ENCODE peak calls at places on chromosomes 11 and 22, in four cellular contexts. A, U, S and I are unnamed samples.

GRCh38 chr22:46528121-46528610 is 9.3 kb downstream of the CELSR1 start:
- DNase-seq in A (no peak), S (no peak), U (peak), I (no peak)

GRCh38 chr11:20048707-20049106 is 111.6 kb downstream of the DBX1 start:
- DNase-seq in A (no peak), S (no peak), U (no peak), I (no peak)

GRCh38 chr11:47215366-47215925 is 672 bp downstream of the DDB2 start:
- DNase-seq in U (peak), S (no peak), A (no peak), I (no peak)

GRCh38 chr22:39895682-39896081 is 2.1 kb upstream of the ENTHD1 start:
- DNase-seq in U (no peak), A (no peak), S (no peak), I (no peak)

GRCh38 chr22:27949421-27949820 is 30.4 kb upstream of the PITPNB start:
- DNase-seq in U (no peak), A (no peak), S (no peak), I (no peak)

GRCh38 chr11:89437317-89437716 is 53.9 kb downstream of the NOX4 start:
- DNase-seq in S (no peak), A (no peak), U (no peak), I (no peak)

GRCh38 chr11:69874178-69874983 is 55.2 kb upstream of the FGF3 start:
- DNase-seq in U (no peak), S (no peak), A (no peak), I (no peak)

GRCh38 chr11:60841797-60842687 is at the start of gene CCDC86:
- DNase-seq in S (peak), A (peak), U (peak), I (peak)

GRCh38 chr11:70799386-70799785 is 401.1 kb downstream of the CTTN start:
- DNase-seq in S (no peak), U (peak), A (no peak), I (no peak)

GRCh38 chr11:27171391-27171790 is 130.8 kb downstream of the BBOX1 start:
- DNase-seq in U (no peak), A (no peak), S (no peak), I (no peak)

GRCh38 chr22:37633082-37633692 is 6.3 kb upstream of the SH3BP1 start:
- DNase-seq in U (no peak), A (no peak), S (no peak), I (no peak)

GRCh38 chr22:37279469-37279868 is 2.8 kb upstream of the CYTH4 start:
- DNase-seq in U (no peak), A (no peak), S (no peak), I (no peak)

GRCh38 chr11:11171285-11171684 is 181.8 kb downstream of the CSNK2A3 start:
- DNase-seq in A (no peak), U (no peak), S (no peak), I (no peak)

GRCh38 chr11:986270-986951 is 50.1 kb downstream of the MUC6 start:
- DNase-seq in A (no peak), U (no peak), S (no peak), I (no peak)

GRCh38 chr11:10908215-10908990 is 50.5 kb upstream of the ZBED5 start:
- DNase-seq in A (peak), U (peak), S (peak), I (no peak)

GRCh38 chr11:16925495-16926065 is 88.6 kb downstream of the PLEKHA7 start:
- DNase-seq in U (peak), A (no peak), S (peak), I (peak)

GRCh38 chr22:37259540-37260029 is 15.5 kb upstream of the RAC2 start:
- DNase-seq in U (peak), A (no peak), S (no peak), I (no peak)

GRCh38 chr22:28408702-28409101 is 270.9 kb downstream of the TTC28 start:
- DNase-seq in A (no peak), U (peak), S (no peak), I (no peak)

GRCh38 chr11:44979536-44980399 is 29.1 kb upstream of the TP53I11 start:
- DNase-seq in S (no peak), U (no peak), A (no peak), I (peak)

GRCh38 chr22:50479686-50480085 is 1.7 kb upstream of the ADM2 start:
- DNase-seq in S (no peak), U (no peak), A (no peak), I (no peak)

GRCh38 chr11:126307706-126308105 is 3.8 kb downstream of the DCPS start:
- DNase-seq in A (no peak), S (no peak), U (peak), I (no peak)

GRCh38 chr11:84780689-84781293 is 846.4 kb downstream of the DLG2 start:
- DNase-seq in U (peak), S (no peak), A (no peak), I (no peak)

GRCh38 chr11:121153472-121153871 is 52.4 kb downstream of the TECTA start:
- DNase-seq in U (no peak), A (no peak), S (no peak), I (no peak)

GRCh38 chr11:96215826-96216225 is 127.2 kb downstream of the MAML2 start:
- DNase-seq in A (no peak), U (no peak), S (no peak), I (no peak)

GRCh38 chr22:50012201-50013181 is at the start of gene IL17REL:
- DNase-seq in U (peak), A (no peak), S (no peak), I (no peak)

GRCh38 chr11:83827940-83828554 is 541.9 kb upstream of the CCDC90B start:
- DNase-seq in S (no peak), U (peak), A (no peak), I (no peak)

GRCh38 chr22:22488736-22489135 is 19.8 kb downstream of the ZNF280B start:
- DNase-seq in S (no peak), U (no peak), A (no peak), I (no peak)

GRCh38 chr11:46352063-46352841 is 5.0 kb downstream of the DGKZ start:
- DNase-seq in A (no peak), S (peak), U (peak), I (peak)

GRCh38 chr22:19628038-19628776 is 86.1 kb upstream of the SEPTIN5 start:
- DNase-seq in S (no peak), U (no peak), A (no peak), I (no peak)

GRCh38 chr11:10451399-10452116 is 3.5 kb upstream of the AMPD3 start:
- DNase-seq in A (no peak), U (no peak), S (no peak), I (no peak)

GRCh38 chr22:43014062-43014875 is 680 bp downstream of the PACSIN2 start:
- DNase-seq in S (peak), U (no peak), A (no peak), I (peak)